ENCODE peak calls at places on chromosomes 1 and 21, in seven cellular contexts. One of them, this sample, is unnamed. For H3K27me3, the result is how much of the 10 kb centered on the place peaks cover.

GRCh38 chr1:245704765-245705164 is 550.0 kb downstream of the KIF26B start:
- DNase-seq in DND-41: no peak
- DNase-seq in sigmoid colon: no peak
- DNase-seq in esophagus muscularis mucosa: no peak
- DNase-seq in H7: peak
- DNase-seq in hepatocyte: no peak
- DNase-seq in mesendoderm: no peak
- DNase-seq in this sample: peak

GRCh38 chr1:26945138-26945537 is 15.1 kb downstream of the KDF1 start:
- DNase-seq in DND-41: no peak
- DNase-seq in sigmoid colon: no peak
- DNase-seq in esophagus muscularis mucosa: no peak
- DNase-seq in H7: no peak
- DNase-seq in hepatocyte: no peak
- DNase-seq in mesendoderm: no peak
- DNase-seq in this sample: no peak

GRCh38 chr1:12342261-12343003 is 112.6 kb downstream of the VPS13D start:
- DNase-seq in DND-41: no peak
- DNase-seq in sigmoid colon: no peak
- DNase-seq in esophagus muscularis mucosa: no peak
- DNase-seq in H7: no peak
- DNase-seq in hepatocyte: no peak
- DNase-seq in mesendoderm: no peak
- DNase-seq in this sample: no peak

GRCh38 chr21:41766883-41767605 is at the start of gene RIPK4:
- DNase-seq in DND-41: no peak
- DNase-seq in sigmoid colon: peak
- DNase-seq in esophagus muscularis mucosa: no peak
- DNase-seq in H7: peak
- DNase-seq in hepatocyte: peak
- DNase-seq in mesendoderm: peak
- DNase-seq in this sample: peak

GRCh38 chr1:47333922-47334764 is 553 bp downstream of the CMPK1 start:
- DNase-seq in DND-41: peak
- DNase-seq in sigmoid colon: peak
- DNase-seq in esophagus muscularis mucosa: peak
- DNase-seq in H7: peak
- DNase-seq in hepatocyte: peak
- DNase-seq in mesendoderm: peak
- DNase-seq in this sample: peak

GRCh38 chr1:47678464-47678980 is 240.7 kb downstream of the FOXD2 start:
- DNase-seq in DND-41: no peak
- DNase-seq in sigmoid colon: peak
- DNase-seq in esophagus muscularis mucosa: no peak
- DNase-seq in H7: no peak
- DNase-seq in hepatocyte: no peak
- DNase-seq in mesendoderm: no peak
- DNase-seq in this sample: no peak

GRCh38 chr1:166507347-166507746 is 331.9 kb upstream of the POGK start:
- DNase-seq in DND-41: no peak
- DNase-seq in sigmoid colon: no peak
- DNase-seq in esophagus muscularis mucosa: no peak
- DNase-seq in H7: no peak
- DNase-seq in hepatocyte: no peak
- DNase-seq in mesendoderm: no peak
- DNase-seq in this sample: no peak

GRCh38 chr1:1597275-1597930 is 2.5 kb downstream of the FNDC10 start:
- DNase-seq in DND-41: no peak
- DNase-seq in sigmoid colon: no peak
- DNase-seq in esophagus muscularis mucosa: no peak
- DNase-seq in H7: peak
- DNase-seq in hepatocyte: peak
- DNase-seq in mesendoderm: peak
- DNase-seq in this sample: no peak

GRCh38 chr21:30831194-30831765 is 1.7 kb upstream of the KRTAP7-1 start:
- DNase-seq in DND-41: peak
- DNase-seq in sigmoid colon: no peak
- DNase-seq in esophagus muscularis mucosa: no peak
- DNase-seq in H7: peak
- DNase-seq in hepatocyte: peak
- DNase-seq in mesendoderm: peak
- DNase-seq in this sample: no peak

GRCh38 chr1:164712131-164713031 is 153.4 kb downstream of the PBX1 start:
- DNase-seq in DND-41: no peak
- DNase-seq in sigmoid colon: no peak
- DNase-seq in esophagus muscularis mucosa: no peak
- DNase-seq in H7: no peak
- DNase-seq in hepatocyte: peak
- DNase-seq in mesendoderm: peak
- DNase-seq in this sample: no peak

GRCh38 chr1:110879758-110880606 is 7.0 kb downstream of the CD53 start:
- DNase-seq in DND-41: peak
- DNase-seq in sigmoid colon: no peak
- DNase-seq in esophagus muscularis mucosa: no peak
- DNase-seq in H7: no peak
- DNase-seq in hepatocyte: no peak
- DNase-seq in mesendoderm: no peak
- DNase-seq in this sample: no peak

GRCh38 chr1:206558794-206559660 is 51.7 kb downstream of the RASSF5 start:
- DNase-seq in DND-41: no peak
- DNase-seq in sigmoid colon: no peak
- DNase-seq in esophagus muscularis mucosa: no peak
- DNase-seq in H7: no peak
- DNase-seq in hepatocyte: no peak
- DNase-seq in mesendoderm: no peak
- DNase-seq in this sample: no peak

GRCh38 chr21:31142600-31142999 is 104.3 kb upstream of the KRTAP19-8 start:
- DNase-seq in DND-41: peak
- DNase-seq in sigmoid colon: no peak
- DNase-seq in esophagus muscularis mucosa: no peak
- DNase-seq in H7: peak
- DNase-seq in hepatocyte: no peak
- DNase-seq in mesendoderm: peak
- DNase-seq in this sample: no peak

GRCh38 chr1:9700340-9700739 is 48.8 kb downstream of the PIK3CD start:
- DNase-seq in DND-41: no peak
- DNase-seq in sigmoid colon: no peak
- DNase-seq in esophagus muscularis mucosa: no peak
- DNase-seq in H7: peak
- DNase-seq in hepatocyte: no peak
- DNase-seq in mesendoderm: no peak
- DNase-seq in this sample: peak

GRCh38 chr1:200129480-200129879 is 102.0 kb downstream of the NR5A2 start:
- DNase-seq in DND-41: no peak
- DNase-seq in sigmoid colon: no peak
- DNase-seq in esophagus muscularis mucosa: no peak
- DNase-seq in H7: no peak
- DNase-seq in hepatocyte: no peak
- DNase-seq in mesendoderm: peak
- DNase-seq in this sample: no peak

GRCh38 chr1:68128820-68129219 is 78.4 kb upstream of the DIRAS3 start:
- DNase-seq in DND-41: no peak
- DNase-seq in sigmoid colon: no peak
- DNase-seq in esophagus muscularis mucosa: no peak
- DNase-seq in H7: no peak
- DNase-seq in hepatocyte: no peak
- DNase-seq in mesendoderm: peak
- DNase-seq in this sample: no peak

GRCh38 chr1:194568610-194569009 is 1382.2 kb upstream of the B3GALT2 start:
- DNase-seq in DND-41: no peak
- DNase-seq in sigmoid colon: no peak
- DNase-seq in esophagus muscularis mucosa: no peak
- DNase-seq in H7: peak
- DNase-seq in hepatocyte: no peak
- DNase-seq in mesendoderm: peak
- DNase-seq in this sample: peak

GRCh38 chr21:45285266-45285931 is 2.3 kb downstream of the POFUT2 start:
- DNase-seq in DND-41: no peak
- DNase-seq in sigmoid colon: no peak
- DNase-seq in esophagus muscularis mucosa: no peak
- DNase-seq in H7: no peak
- DNase-seq in hepatocyte: no peak
- DNase-seq in mesendoderm: no peak
- DNase-seq in this sample: no peak

DNA sequence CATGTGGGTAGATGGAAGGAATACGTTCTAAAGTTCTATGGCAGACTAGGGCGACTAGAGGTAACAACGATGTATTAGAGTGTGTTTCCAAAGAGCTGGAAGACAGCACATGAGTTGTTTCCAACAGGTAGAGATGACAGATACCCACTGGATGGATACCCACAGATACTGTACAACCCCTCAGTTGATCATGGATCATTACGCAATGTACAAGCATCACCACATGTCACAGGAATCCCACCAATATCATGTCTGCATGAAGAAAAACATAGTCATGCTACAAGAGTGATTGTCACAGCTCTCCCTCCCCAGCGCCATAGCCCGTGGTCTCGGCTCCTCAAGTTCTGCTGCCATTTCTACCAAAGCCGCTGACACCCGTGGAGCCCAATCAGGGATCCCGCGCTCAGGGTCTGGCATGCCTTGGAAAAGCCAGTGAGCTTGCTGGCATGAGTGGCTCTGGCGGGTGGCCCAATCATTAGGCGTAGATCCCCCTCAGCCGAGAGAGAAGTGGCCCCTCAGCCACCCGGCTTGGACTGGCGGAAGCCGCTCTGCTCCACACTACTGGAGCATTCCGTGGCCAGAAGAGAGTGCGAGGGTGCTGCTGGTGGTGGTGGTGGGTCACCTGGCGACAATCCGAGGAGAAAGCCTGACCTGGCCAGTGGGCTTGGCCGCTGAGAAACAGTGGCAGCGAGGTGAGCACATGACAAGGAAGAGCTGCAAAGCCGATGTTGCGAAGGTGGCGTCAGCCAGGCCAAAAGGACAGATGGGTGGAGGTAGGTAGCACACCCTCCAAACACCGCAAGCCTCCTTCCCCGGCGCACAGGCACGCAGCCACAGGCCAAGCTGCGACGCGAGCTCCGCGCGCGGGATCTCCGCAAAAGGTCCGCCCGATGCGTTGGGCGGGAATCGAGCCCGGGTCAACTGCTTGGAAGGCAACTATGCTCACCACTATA is 65.7 kb upstream of the FCGR2A start:
- DNase-seq in DND-41: no peak
- DNase-seq in sigmoid colon: peak
- DNase-seq in esophagus muscularis mucosa: no peak
- DNase-seq in H7: peak
- DNase-seq in hepatocyte: peak
- DNase-seq in mesendoderm: peak
- DNase-seq in this sample: peak
- H3K27me3 ChIP-seq in DND-41: under half
- H3K27me3 ChIP-seq in sigmoid colon: under half
- H3K27me3 ChIP-seq in esophagus muscularis mucosa: under half
- H3K27me3 ChIP-seq in H7: under half
- H3K27me3 ChIP-seq in hepatocyte: under half
- H3K27me3 ChIP-seq in mesendoderm: under half
- H3K27me3 ChIP-seq in this sample: under half

GRCh38 chr21:38661296-38662223 is 144.2 kb upstream of the ETS2 start:
- DNase-seq in DND-41: no peak
- DNase-seq in sigmoid colon: no peak
- DNase-seq in esophagus muscularis mucosa: no peak
- DNase-seq in H7: peak
- DNase-seq in hepatocyte: peak
- DNase-seq in mesendoderm: peak
- DNase-seq in this sample: peak

GRCh38 chr21:38660333-38661295 is 145.1 kb upstream of the ETS2 start:
- DNase-seq in DND-41: no peak
- DNase-seq in sigmoid colon: no peak
- DNase-seq in esophagus muscularis mucosa: no peak
- DNase-seq in H7: peak
- DNase-seq in hepatocyte: peak
- DNase-seq in mesendoderm: peak
- DNase-seq in this sample: peak

GRCh38 chr21:38663282-38663681 is 142.4 kb upstream of the ETS2 start:
- DNase-seq in DND-41: no peak
- DNase-seq in sigmoid colon: no peak
- DNase-seq in esophagus muscularis mucosa: no peak
- DNase-seq in H7: no peak
- DNase-seq in hepatocyte: no peak
- DNase-seq in mesendoderm: no peak
- DNase-seq in this sample: no peak

GRCh38 chr21:38662224-38662568 is 143.5 kb upstream of the ETS2 start:
- DNase-seq in DND-41: no peak
- DNase-seq in sigmoid colon: no peak
- DNase-seq in esophagus muscularis mucosa: no peak
- DNase-seq in H7: peak
- DNase-seq in hepatocyte: no peak
- DNase-seq in mesendoderm: peak
- DNase-seq in this sample: no peak

GRCh38 chr21:38659936-38660332 is 145.8 kb upstream of the ETS2 start:
- DNase-seq in DND-41: no peak
- DNase-seq in sigmoid colon: no peak
- DNase-seq in esophagus muscularis mucosa: no peak
- DNase-seq in H7: peak
- DNase-seq in hepatocyte: no peak
- DNase-seq in mesendoderm: no peak
- DNase-seq in this sample: no peak
- H3K27me3 ChIP-seq in DND-41: under half
- H3K27me3 ChIP-seq in sigmoid colon: under half
- H3K27me3 ChIP-seq in esophagus muscularis mucosa: under half
- H3K27me3 ChIP-seq in H7: under half
- H3K27me3 ChIP-seq in hepatocyte: half or more
- H3K27me3 ChIP-seq in mesendoderm: under half
- H3K27me3 ChIP-seq in this sample: under half

GRCh38 chr1:3653286-3653618 is 936 bp downstream of the TP73 start:
- DNase-seq in DND-41: no peak
- DNase-seq in sigmoid colon: no peak
- DNase-seq in esophagus muscularis mucosa: no peak
- DNase-seq in H7: peak
- DNase-seq in hepatocyte: no peak
- DNase-seq in mesendoderm: no peak
- DNase-seq in this sample: no peak
- H3K27me3 ChIP-seq in DND-41: under half
- H3K27me3 ChIP-seq in sigmoid colon: under half
- H3K27me3 ChIP-seq in esophagus muscularis mucosa: under half
- H3K27me3 ChIP-seq in H7: half or more
- H3K27me3 ChIP-seq in hepatocyte: half or more
- H3K27me3 ChIP-seq in mesendoderm: under half
- H3K27me3 ChIP-seq in this sample: under half

GRCh38 chr1:109107785-109108184 is 6.1 kb upstream of the ELAPOR1 start:
- DNase-seq in DND-41: no peak
- DNase-seq in sigmoid colon: no peak
- DNase-seq in esophagus muscularis mucosa: no peak
- DNase-seq in H7: no peak
- DNase-seq in hepatocyte: no peak
- DNase-seq in mesendoderm: no peak
- DNase-seq in this sample: no peak
- H3K27me3 ChIP-seq in DND-41: under half
- H3K27me3 ChIP-seq in sigmoid colon: under half
- H3K27me3 ChIP-seq in esophagus muscularis mucosa: under half
- H3K27me3 ChIP-seq in H7: under half
- H3K27me3 ChIP-seq in hepatocyte: under half
- H3K27me3 ChIP-seq in mesendoderm: under half
- H3K27me3 ChIP-seq in this sample: under half